ENCODE peak calls at places on chromosomes 12 and 14, in six cellular contexts. S is T follicular helper cell; F is amniotic stem cell; H is AML-193; T is activated CD4-positive, alpha-beta T cell treated with anti-CD3 and anti-CD28 coated beads, Interleukin-2, amount 10 ng/mL, durations not matched to agents 7 days and 5 days; Q is activated T-cell treated with anti-CD3 and anti-CD28 coated beads, Interleukin-2, amount 50 U/mL, for 4 hours. G is an unnamed sample.

GRCh38 chr12:114397978-114398881 is 7.7 kb downstream of the TBX5 start:
- DNase-seq in T (no peak), H (no peak), S (no peak), Q (no peak), F (no peak), G (no peak)

GRCh38 chr12:116244474-116245090 is 32.9 kb downstream of the MED13L start:
- DNase-seq in F (no peak), T (no peak), S (no peak), H (no peak), Q (no peak), G (no peak)

GRCh38 chr12:16670456-16671050 is 64.6 kb upstream of the LMO3 start:
- DNase-seq in H (no peak), S (no peak), F (no peak), T (no peak), Q (no peak), G (no peak)

GRCh38 chr12:108304633-108305032 is 34.5 kb downstream of the CMKLR1 start:
- DNase-seq in F (no peak), S (no peak), H (no peak), T (no peak), Q (no peak), G (no peak)

GRCh38 chr12:1760566-1761382 is 59.6 kb upstream of the LRTM2 start:
- DNase-seq in T (no peak), F (no peak), H (no peak), S (no peak), Q (no peak), G (peak)

GRCh38 chr12:71315328-71315960 is 124.2 kb upstream of the LGR5 start:
- DNase-seq in F (no peak), Q (no peak), T (no peak), H (no peak), S (no peak), G (no peak)

GRCh38 chr12:102503871-102504270 is 23.5 kb upstream of the IGF1 start:
- DNase-seq in T (no peak), Q (no peak), F (no peak), S (no peak), H (no peak), G (no peak)

GRCh38 chr14:76948213-76948947 is 80.1 kb downstream of the IRF2BPL start:
- DNase-seq in F (no peak), S (no peak), Q (no peak), H (no peak), T (no peak), G (no peak)

GRCh38 chr12:76666272-76666845 is 97.6 kb upstream of the ZDHHC17 start:
- DNase-seq in Q (no peak), T (no peak), H (no peak), S (no peak), F (no peak), G (no peak)

GRCh38 chr14:94332587-94332986 is 9.5 kb upstream of the SERPINA6 start:
- DNase-seq in T (no peak), F (no peak), Q (no peak), H (no peak), S (no peak), G (no peak)

GRCh38 chr12:53722450-53723041 is 4.7 kb downstream of the CALCOCO1 start:
- DNase-seq in T (no peak), H (no peak), F (no peak), S (no peak), Q (no peak), G (no peak)

GRCh38 chr14:100899841-100900771 is 3.4 kb downstream of the RTL1 start:
- DNase-seq in T (no peak), H (no peak), Q (no peak), S (no peak), F (no peak), G (no peak)

GRCh38 chr14:85634205-85634604 is 104.3 kb downstream of the FLRT2 start:
- DNase-seq in F (no peak), H (no peak), Q (no peak), S (no peak), T (no peak), G (no peak)

GRCh38 chr12:97308576-97309198 is 153.9 kb upstream of the RMST start:
- DNase-seq in Q (no peak), H (peak), S (no peak), F (peak), T (peak), G (no peak)